ENCODE peak calls at places on chromosomes 13 and 19, in five cellular contexts. One of them, this sample, is unnamed.

GRCh38 chr13:110290153-110290552 is 16.8 kb downstream of the COL4A1 start:
- DNase-seq in IMR-90: no peak
- DNase-seq in mesenchymal stem cell: no peak
- DNase-seq in Peyer's patch: no peak
- DNase-seq in heart left ventricle: no peak
- DNase-seq in this sample: no peak

GRCh38 chr13:95714142-95714832 is 37.3 kb downstream of the DNAJC3 start:
- DNase-seq in Peyer's patch: no peak
- DNase-seq in mesenchymal stem cell: peak; percentile 85
- DNase-seq in IMR-90: peak; percentile 89
- DNase-seq in heart left ventricle: no peak
- DNase-seq in this sample: no peak

GRCh38 chr13:48505597-48506091 is 27.2 kb downstream of the RCBTB2 start:
- DNase-seq in heart left ventricle: peak; percentile 54
- DNase-seq in Peyer's patch: no peak
- DNase-seq in IMR-90: peak; percentile 71
- DNase-seq in mesenchymal stem cell: peak; percentile 60
- DNase-seq in this sample: no peak

GRCh38 chr19:41930926-41931592 is 2.8 kb upstream of the ERFL start:
- DNase-seq in IMR-90: no peak
- DNase-seq in Peyer's patch: no peak
- DNase-seq in heart left ventricle: no peak
- DNase-seq in mesenchymal stem cell: no peak
- DNase-seq in this sample: no peak

GRCh38 chr13:68025604-68026003 is 795.5 kb upstream of the PCDH9 start:
- DNase-seq in IMR-90: no peak
- DNase-seq in heart left ventricle: no peak
- DNase-seq in mesenchymal stem cell: no peak
- DNase-seq in Peyer's patch: no peak
- DNase-seq in this sample: no peak

GRCh38 chr19:46372901-46373572 is 26.1 kb downstream of the PPP5C start:
- DNase-seq in heart left ventricle: no peak
- DNase-seq in mesenchymal stem cell: peak; percentile 76
- DNase-seq in IMR-90: no peak
- DNase-seq in Peyer's patch: no peak
- DNase-seq in this sample: no peak

GRCh38 chr19:18338471-18339001 is 1.9 kb upstream of the PGPEP1 start:
- DNase-seq in Peyer's patch: no peak
- DNase-seq in mesenchymal stem cell: no peak
- DNase-seq in heart left ventricle: no peak
- DNase-seq in IMR-90: no peak
- DNase-seq in this sample: no peak

GRCh38 chr13:75978815-75979214 is 342.7 kb downstream of the LMO7 start:
- DNase-seq in mesenchymal stem cell: no peak
- DNase-seq in IMR-90: no peak
- DNase-seq in heart left ventricle: no peak
- DNase-seq in Peyer's patch: no peak
- DNase-seq in this sample: no peak

GRCh38 chr13:34765446-34766180 is 176.5 kb upstream of the NBEA start:
- DNase-seq in mesenchymal stem cell: no peak
- DNase-seq in IMR-90: no peak
- DNase-seq in Peyer's patch: no peak
- DNase-seq in heart left ventricle: no peak
- DNase-seq in this sample: no peak

GRCh38 chr13:113004126-113004525 is 35.1 kb downstream of the MCF2L start:
- DNase-seq in heart left ventricle: no peak
- DNase-seq in Peyer's patch: no peak
- DNase-seq in mesenchymal stem cell: no peak
- DNase-seq in IMR-90: no peak
- DNase-seq in this sample: no peak

GRCh38 chr13:45674908-45675307 is 27.2 kb upstream of the CBY2 start:
- DNase-seq in heart left ventricle: no peak
- DNase-seq in mesenchymal stem cell: peak; percentile 18
- DNase-seq in Peyer's patch: no peak
- DNase-seq in IMR-90: peak; percentile 52
- DNase-seq in this sample: no peak

GRCh38 chr13:76833465-76833864 is 52.7 kb downstream of the KCTD12 start:
- DNase-seq in heart left ventricle: no peak
- DNase-seq in IMR-90: no peak
- DNase-seq in Peyer's patch: no peak
- DNase-seq in mesenchymal stem cell: no peak
- DNase-seq in this sample: no peak

GRCh38 chr13:113759525-113760137 is 605 bp downstream of the TMEM255B start:
- DNase-seq in heart left ventricle: peak; percentile 52
- DNase-seq in IMR-90: peak; percentile 9
- DNase-seq in Peyer's patch: no peak
- DNase-seq in mesenchymal stem cell: peak; percentile 42
- DNase-seq in this sample: no peak

GRCh38 chr19:41995959-41996797 is 2.1 kb upstream of the ATP1A3 start:
- DNase-seq in IMR-90: no peak
- DNase-seq in Peyer's patch: no peak
- DNase-seq in mesenchymal stem cell: no peak
- DNase-seq in heart left ventricle: no peak
- DNase-seq in this sample: no peak

GRCh38 chr19:53872762-53873161 is 5.1 kb downstream of the MYADM start:
- DNase-seq in Peyer's patch: no peak
- DNase-seq in IMR-90: no peak
- DNase-seq in mesenchymal stem cell: peak; percentile 51
- DNase-seq in heart left ventricle: no peak
- DNase-seq in this sample: no peak

GRCh38 chr19:17234911-17235617 is 9.0 kb downstream of the OCEL1 start:
- DNase-seq in heart left ventricle: peak; percentile 43
- DNase-seq in IMR-90: peak; percentile 38
- DNase-seq in mesenchymal stem cell: peak; percentile 67
- DNase-seq in Peyer's patch: peak; percentile 76
- DNase-seq in this sample: no peak

GRCh38 chr19:6018786-6019185 is 40.8 kb upstream of the RANBP3 start:
- DNase-seq in mesenchymal stem cell: no peak
- DNase-seq in heart left ventricle: no peak
- DNase-seq in IMR-90: no peak
- DNase-seq in Peyer's patch: peak; percentile 37
- DNase-seq in this sample: no peak

GRCh38 chr13:113962975-113963374 is 10.9 kb downstream of the C13orf46 start:
- DNase-seq in mesenchymal stem cell: no peak
- DNase-seq in heart left ventricle: peak; percentile 22
- DNase-seq in Peyer's patch: no peak
- DNase-seq in IMR-90: no peak
- DNase-seq in this sample: no peak

GRCh38 chr19:17989425-17990094 is 18.4 kb upstream of the ARRDC2 start:
- DNase-seq in mesenchymal stem cell: no peak
- DNase-seq in Peyer's patch: no peak
- DNase-seq in heart left ventricle: no peak
- DNase-seq in IMR-90: no peak
- DNase-seq in this sample: no peak

GRCh38 chr13:39803156-39803555 is 147.7 kb downstream of the COG6 start:
- DNase-seq in heart left ventricle: no peak
- DNase-seq in Peyer's patch: no peak
- DNase-seq in mesenchymal stem cell: no peak
- DNase-seq in IMR-90: no peak
- DNase-seq in this sample: no peak

GRCh38 chr19:55118401-55118991 is 1.1 kb upstream of the PPP1R12C start:
- DNase-seq in mesenchymal stem cell: no peak
- DNase-seq in heart left ventricle: peak; percentile 82
- DNase-seq in IMR-90: no peak
- DNase-seq in Peyer's patch: no peak
- DNase-seq in this sample: peak; percentile 69

GRCh38 chr13:92414851-92415250 is 811.8 kb upstream of the GPC6 start:
- DNase-seq in Peyer's patch: no peak
- DNase-seq in IMR-90: no peak
- DNase-seq in mesenchymal stem cell: no peak
- DNase-seq in heart left ventricle: no peak
- DNase-seq in this sample: no peak

GRCh38 chr19:23318143-23318542 is 67.9 kb upstream of the ZNF724 start:
- DNase-seq in mesenchymal stem cell: no peak
- DNase-seq in Peyer's patch: no peak
- DNase-seq in heart left ventricle: no peak
- DNase-seq in IMR-90: peak; percentile 10
- DNase-seq in this sample: no peak

GRCh38 chr19:17830567-17831418 is 9.5 kb upstream of the INSL3 start:
- DNase-seq in Peyer's patch: peak; percentile 90
- DNase-seq in heart left ventricle: no peak
- DNase-seq in mesenchymal stem cell: peak; percentile 83
- DNase-seq in IMR-90: peak; percentile 67
- DNase-seq in this sample: peak; percentile 51

GRCh38 chr19:33264881-33265445 is 37.4 kb downstream of the CEBPA start:
- DNase-seq in IMR-90: no peak
- DNase-seq in Peyer's patch: no peak
- DNase-seq in mesenchymal stem cell: no peak
- DNase-seq in heart left ventricle: no peak
- DNase-seq in this sample: no peak

GRCh38 chr13:43769552-43769951 is 17.2 kb downstream of the ENOX1 start:
- DNase-seq in heart left ventricle: no peak
- DNase-seq in Peyer's patch: no peak
- DNase-seq in mesenchymal stem cell: no peak
- DNase-seq in IMR-90: no peak
- DNase-seq in this sample: no peak

GRCh38 chr13:50156140-50156539 is 140.9 kb downstream of the KCNRG start:
- DNase-seq in IMR-90: peak; percentile 78
- DNase-seq in heart left ventricle: no peak
- DNase-seq in Peyer's patch: no peak
- DNase-seq in mesenchymal stem cell: peak; percentile 84
- DNase-seq in this sample: no peak

GRCh38 chr19:57302727-57303401 is 17.4 kb upstream of the ZNF543 start:
- DNase-seq in Peyer's patch: no peak
- DNase-seq in mesenchymal stem cell: peak; percentile 53
- DNase-seq in IMR-90: no peak
- DNase-seq in heart left ventricle: no peak
- DNase-seq in this sample: no peak

GRCh38 chr13:48506092-48506701 is 26.7 kb downstream of the RCBTB2 start:
- DNase-seq in heart left ventricle: peak; percentile 28
- DNase-seq in mesenchymal stem cell: no peak
- DNase-seq in Peyer's patch: no peak
- DNase-seq in IMR-90: no peak
- DNase-seq in this sample: no peak

GRCh38 chr19:21143846-21144245 is 2.0 kb downstream of the ZNF431 start:
- DNase-seq in IMR-90: no peak
- DNase-seq in Peyer's patch: no peak
- DNase-seq in mesenchymal stem cell: peak; percentile 3
- DNase-seq in heart left ventricle: no peak
- DNase-seq in this sample: no peak

GRCh38 chr19:1503925-1504430 is 8.8 kb downstream of the ADAMTSL5 start:
- DNase-seq in Peyer's patch: no peak
- DNase-seq in mesenchymal stem cell: no peak
- DNase-seq in heart left ventricle: no peak
- DNase-seq in IMR-90: no peak
- DNase-seq in this sample: no peak

GRCh38 chr13:99984463-99985242 is 3.1 kb downstream of the ZIC2 start:
- DNase-seq in mesenchymal stem cell: no peak
- DNase-seq in IMR-90: no peak
- DNase-seq in heart left ventricle: no peak
- DNase-seq in Peyer's patch: no peak
- DNase-seq in this sample: no peak

GRCh38 chr13:112716461-112716820 is 26.6 kb downstream of the ATP11A start:
- DNase-seq in mesenchymal stem cell: no peak
- DNase-seq in IMR-90: no peak
- DNase-seq in heart left ventricle: no peak
- DNase-seq in Peyer's patch: peak; percentile 40
- DNase-seq in this sample: no peak

DNA sequence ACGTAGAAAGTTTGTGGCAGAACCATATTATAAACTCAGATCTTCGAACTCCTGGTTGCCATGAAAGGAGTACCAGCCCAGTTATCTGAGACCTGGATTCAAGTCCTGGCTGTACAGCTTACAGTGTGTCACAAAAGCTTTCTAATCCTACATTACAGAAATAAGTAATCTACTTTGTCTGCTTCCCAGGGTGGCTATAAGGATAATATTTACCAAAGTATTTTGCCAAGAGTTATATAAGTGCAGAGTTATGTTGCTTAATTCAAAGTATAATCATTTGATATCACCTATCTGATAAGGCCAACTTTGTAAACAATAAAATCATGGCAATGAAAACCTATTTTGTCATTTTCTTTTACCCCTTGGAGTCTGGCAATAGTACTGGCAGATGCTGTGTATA is 381.6 kb downstream of the NDFIP2 start:
- DNase-seq in IMR-90: no peak
- DNase-seq in heart left ventricle: no peak
- DNase-seq in Peyer's patch: no peak
- DNase-seq in mesenchymal stem cell: no peak
- DNase-seq in this sample: no peak
- H3K27ac ChIP-seq in IMR-90: no peak overlapping the region
- H3K27ac ChIP-seq in heart left ventricle: no peak overlapping the region
- H3K27ac ChIP-seq in Peyer's patch: no peak overlapping the region
- H3K27ac ChIP-seq in mesenchymal stem cell: no peak overlapping the region
- H3K27ac ChIP-seq in this sample: no peak overlapping the region

DNA sequence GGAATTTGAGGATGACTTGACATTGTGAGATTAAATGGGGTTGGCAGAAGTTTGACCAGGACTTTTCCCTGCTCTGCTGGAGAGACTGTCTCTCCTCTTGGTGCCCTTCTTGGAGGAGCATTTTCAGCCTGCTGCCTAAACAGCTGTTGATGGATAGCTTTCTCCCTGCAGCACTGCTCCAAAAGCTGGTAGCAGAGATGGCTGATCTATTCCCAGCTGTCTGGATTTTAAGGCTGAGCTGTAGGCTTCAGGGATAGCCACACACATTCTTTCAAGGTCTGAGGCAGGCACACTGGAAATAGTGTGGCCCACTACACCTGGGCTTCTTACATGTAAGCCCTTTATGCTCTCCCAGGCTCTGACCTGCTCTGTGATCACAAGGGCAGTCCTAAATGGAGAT is 91.3 kb downstream of the MBNL2 start:
- DNase-seq in mesenchymal stem cell: no peak
- DNase-seq in Peyer's patch: no peak
- DNase-seq in heart left ventricle: no peak
- DNase-seq in IMR-90: no peak
- DNase-seq in this sample: no peak
- H3K27ac ChIP-seq in mesenchymal stem cell: no peak overlapping the region
- H3K27ac ChIP-seq in Peyer's patch: no peak overlapping the region
- H3K27ac ChIP-seq in heart left ventricle: no peak overlapping the region
- H3K27ac ChIP-seq in IMR-90: no peak overlapping the region
- H3K27ac ChIP-seq in this sample: no peak overlapping the region

GRCh38 chr19:38692458-38693379 is 45.3 kb downstream of the ACTN4 start:
- DNase-seq in mesenchymal stem cell: no peak
- DNase-seq in heart left ventricle: no peak
- DNase-seq in IMR-90: no peak
- DNase-seq in Peyer's patch: no peak
- DNase-seq in this sample: no peak
- H3K27ac ChIP-seq in mesenchymal stem cell: peak overlapping the region; percentile 98
- H3K27ac ChIP-seq in heart left ventricle: peak overlapping the region; percentile 86
- H3K27ac ChIP-seq in IMR-90: peak overlapping the region; percentile 96
- H3K27ac ChIP-seq in Peyer's patch: peak overlapping the region; percentile 54
- H3K27ac ChIP-seq in this sample: peak overlapping the region; percentile 81

GRCh38 chr19:15282311-15282705 is 50.0 kb downstream of the BRD4 start:
- DNase-seq in mesenchymal stem cell: no peak
- DNase-seq in heart left ventricle: no peak
- DNase-seq in IMR-90: no peak
- DNase-seq in Peyer's patch: no peak
- DNase-seq in this sample: no peak

GRCh38 chr19:15280915-15281683 is 48.9 kb upstream of the EPHX3 start:
- DNase-seq in heart left ventricle: peak; percentile 91
- DNase-seq in Peyer's patch: no peak
- DNase-seq in IMR-90: peak; percentile 89
- DNase-seq in mesenchymal stem cell: peak; percentile 88
- DNase-seq in this sample: peak; percentile 77

GRCh38 chr19:15284896-15285295 is 47.4 kb downstream of the BRD4 start:
- DNase-seq in mesenchymal stem cell: no peak
- DNase-seq in IMR-90: no peak
- DNase-seq in heart left ventricle: no peak
- DNase-seq in Peyer's patch: no peak
- DNase-seq in this sample: no peak

GRCh38 chr19:15284091-15284490 is 48.2 kb downstream of the BRD4 start:
- DNase-seq in mesenchymal stem cell: no peak
- DNase-seq in Peyer's patch: no peak
- DNase-seq in IMR-90: no peak
- DNase-seq in heart left ventricle: no peak
- DNase-seq in this sample: no peak

GRCh38 chr19:15283141-15283885 is 49.0 kb downstream of the BRD4 start:
- DNase-seq in mesenchymal stem cell: peak; percentile 55
- DNase-seq in heart left ventricle: no peak
- DNase-seq in Peyer's patch: no peak
- DNase-seq in IMR-90: peak; percentile 59
- DNase-seq in this sample: no peak
- H3K27ac ChIP-seq in mesenchymal stem cell: peak overlapping the region; percentile 6
- H3K27ac ChIP-seq in heart left ventricle: no peak overlapping the region
- H3K27ac ChIP-seq in Peyer's patch: no peak overlapping the region
- H3K27ac ChIP-seq in IMR-90: peak overlapping the region; percentile 1
- H3K27ac ChIP-seq in this sample: peak overlapping the region; percentile 47

This sample was measured in lung.